ENCODE peak calls at places on chromosomes 7 and 10, in four cellular contexts. J is activated B cell treated with CpG ODN at 0.5 μM for 24 hours, I is OCI-LY7, Z is HCT116. M is an unnamed sample.

GRCh38 chr10:32893431-32893830 is 64.6 kb downstream of the ITGB1 start:
- DNase-seq in I (no peak), J (no peak), Z (no peak), M (no peak)

GRCh38 chr10:70430489-70431445 is 10.7 kb downstream of the NODAL start:
- DNase-seq in Z (no peak), I (no peak), J (no peak), M (no peak)

GRCh38 chr10:94219829-94220228 is 142.9 kb downstream of the NOC3L start:
- DNase-seq in Z (no peak), I (no peak), J (no peak), M (no peak)

GRCh38 chr10:77501846-77502251 is 135.8 kb downstream of the KCNMA1 start:
- DNase-seq in J (no peak), Z (no peak), I (no peak), M (peak)

GRCh38 chr10:30637881-30638467 is 8.4 kb upstream of the LYZL2 start:
- DNase-seq in Z (peak), J (no peak), I (no peak), M (peak)

GRCh38 chr7:122595885-122596284 is 103.0 kb downstream of the RNF133 start:
- DNase-seq in I (no peak), Z (no peak), J (no peak), M (no peak)

GRCh38 chr10:43259248-43259980 is 7.5 kb downstream of the RASGEF1A start:
- DNase-seq in J (no peak), I (no peak), Z (no peak), M (no peak)

GRCh38 chr10:15084502-15084922 is 4.1 kb downstream of the ACBD7 start:
- DNase-seq in J (no peak), Z (peak), I (no peak), M (no peak)

GRCh38 chr7:36755484-36755883 is 31.2 kb upstream of the AOAH start:
- DNase-seq in Z (no peak), J (no peak), I (peak), M (no peak)

GRCh38 chr7:157689269-157690057 is 352.7 kb downstream of the DNAJB6 start:
- DNase-seq in Z (no peak), I (no peak), J (no peak), M (no peak)

GRCh38 chr7:16092711-16093110 is 328.6 kb downstream of the CRPPA start:
- DNase-seq in Z (no peak), I (no peak), J (no peak), M (no peak)

GRCh38 chr7:129906700-129907099 is 46.1 kb downstream of the UBE2H start:
- DNase-seq in I (no peak), J (no peak), Z (peak), M (no peak)

GRCh38 chr10:107415446-107415845 is 250.9 kb upstream of the SORCS1 start:
- DNase-seq in Z (no peak), J (no peak), I (no peak), M (no peak)

GRCh38 chr10:102435098-102435497 is 2.7 kb upstream of the CUEDC2 start:
- DNase-seq in Z (no peak), J (no peak), I (no peak), M (no peak)

GRCh38 chr10:74936577-74937445 is 110.4 kb downstream of the KAT6B start:
- DNase-seq in J (no peak), I (no peak), Z (no peak), M (no peak)

GRCh38 chr7:31373337-31374289 is 33.1 kb upstream of the NEUROD6 start:
- DNase-seq in I (peak), J (no peak), Z (peak), M (peak)

GRCh38 chr7:1663243-1663642 is 6.8 kb upstream of the ELFN1 start:
- DNase-seq in Z (no peak), J (no peak), I (no peak), M (no peak)

GRCh38 chr10:48467669-48468068 is 137.2 kb downstream of the ARHGAP22 start:
- DNase-seq in J (peak), I (no peak), Z (no peak), M (no peak)

GRCh38 chr10:133277993-133278576 is 1.4 kb upstream of the ADAM8 start:
- DNase-seq in J (no peak), I (no peak), Z (no peak), M (no peak)

GRCh38 chr7:127252736-127253288 is at the start of gene GRM8:
- DNase-seq in I (no peak), J (peak), Z (no peak), M (peak)

GRCh38 chr7:41832936-41833335 is 130.0 kb upstream of the INHBA start:
- DNase-seq in J (no peak), Z (no peak), I (no peak), M (no peak)

GRCh38 chr7:111184960-111185359 is 94.0 kb downstream of the LRRN3 start:
- DNase-seq in Z (no peak), I (no peak), J (no peak), M (no peak)

GRCh38 chr10:86654411-86655172 is at the start of gene OPN4:
- DNase-seq in J (peak), I (no peak), Z (no peak), M (no peak)

GRCh38 chr7:93920496-93921189 is 892 bp upstream of the GNG11 start:
- DNase-seq in I (no peak), J (no peak), Z (no peak), M (no peak)

GRCh38 chr10:127937915-127938440 is 31.1 kb downstream of the PTPRE start:
- DNase-seq in Z (no peak), J (no peak), I (no peak), M (no peak)

GRCh38 chr7:69002416-69002815 is 595.9 kb upstream of the AUTS2 start:
- DNase-seq in Z (no peak), J (no peak), I (no peak), M (no peak)

GRCh38 chr10:122648599-122649428 is 50.8 kb downstream of the C10orf120 start:
- DNase-seq in I (peak), Z (peak), J (no peak), M (peak)
- TF ChIP-seq CTCF in I (peak), Z (peak), J (no peak), M (peak)

GRCh38 chr7:12211054-12212050 is at the start of gene TMEM106B:
- DNase-seq in I (peak), Z (peak), J (peak), M (peak)
- TF ChIP-seq CTCF in I (no peak), Z (no peak), J (no peak), M (no peak)

GRCh38 chr10:5741276-5741675 is 56.6 kb downstream of the TASOR2 start:
- DNase-seq in I (peak), J (no peak), Z (no peak), M (no peak)

GRCh38 chr10:5736591-5736990 is 52.0 kb downstream of the TASOR2 start:
- DNase-seq in J (no peak), Z (no peak), I (no peak), M (no peak)

GRCh38 chr10:5738427-5738826 is 53.8 kb downstream of the TASOR2 start:
- DNase-seq in I (no peak), J (no peak), Z (no peak), M (no peak)

GRCh38 chr10:5735119-5735518 is 50.5 kb downstream of the TASOR2 start:
- DNase-seq in I (no peak), Z (no peak), J (no peak), M (no peak)

GRCh38 chr10:5737352-5737751 is 52.7 kb downstream of the TASOR2 start:
- DNase-seq in Z (no peak), J (no peak), I (peak), M (no peak)
- TF ChIP-seq CTCF in Z (peak), J (no peak), I (peak), M (no peak)

DNA sequence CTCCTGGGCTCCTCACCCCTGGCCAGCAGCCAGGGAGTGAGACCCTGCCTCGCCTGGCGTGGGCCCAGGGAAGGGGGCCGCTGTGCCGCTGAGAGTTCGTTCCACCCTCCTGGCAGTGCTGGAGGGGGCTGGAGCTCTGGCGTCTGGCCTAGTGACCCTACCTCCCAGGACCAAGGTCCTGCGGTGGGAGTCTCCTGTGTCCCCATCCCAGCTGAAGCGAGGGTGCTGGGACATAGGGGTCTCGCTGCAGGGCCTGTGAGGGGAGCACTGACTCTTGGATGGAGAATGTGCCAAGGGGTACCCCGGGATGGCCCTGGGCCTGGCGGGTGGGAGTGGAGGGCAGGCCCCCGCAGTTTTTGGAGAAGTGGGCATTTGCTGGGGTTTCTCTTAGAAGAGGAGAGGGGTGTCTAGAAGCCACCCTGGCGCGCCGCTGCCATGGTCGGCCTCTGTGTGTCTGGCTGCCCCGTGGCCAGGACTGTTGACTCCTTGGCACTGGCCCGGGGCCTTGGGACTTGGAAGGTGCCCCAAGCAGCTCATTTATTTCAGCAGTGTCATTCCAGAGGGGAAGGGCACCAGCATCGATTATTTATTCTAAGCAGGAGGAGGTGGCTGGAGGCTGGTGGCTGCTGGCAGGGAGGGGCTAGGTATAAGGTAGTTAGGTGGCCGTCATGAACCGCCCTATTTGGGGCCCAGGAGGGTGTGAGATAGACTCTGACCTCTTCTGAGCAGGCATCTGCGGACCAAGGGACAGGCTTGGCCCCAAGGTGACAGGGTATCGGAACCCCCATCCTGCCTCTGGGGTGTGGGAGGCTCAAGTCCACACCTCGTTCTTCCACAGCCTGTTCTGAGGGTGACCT is 1.5 kb downstream of the GTF2IRD1 start:
- DNase-seq in I (no peak), Z (no peak), J (no peak), M (no peak)
- TF ChIP-seq CTCF in I (no peak), Z (no peak), J (no peak), M (no peak)

GRCh38 chr7:154503962-154504550 is 451.9 kb downstream of the DPP6 start:
- DNase-seq in J (no peak), Z (peak), I (peak), M (no peak)
- TF ChIP-seq CTCF in J (no peak), Z (peak), I (peak), M (peak)

M was measured in activated CD8-positive, alpha-beta T cell treated with anti-CD3 and anti-CD28 coated beads for 36 hours.